ENCODE peak calls at places on chromosome 4, in five cellular contexts. One of them, this sample, is unnamed.

GRCh38 chr4:156924774-156925173 is 46.8 kb downstream of the PDGFC start:
- DNase-seq in activated CD4-positive, alpha-beta T cell treated with anti-CD3 and anti-CD28 coated beads, Interleukin-2, amount 10 ng/mL, durations not matched to agents 7 days and 5 days: no peak
- DNase-seq in SW480: no peak
- DNase-seq in AG20443: no peak
- DNase-seq in CD4-positive, CD25-positive, alpha-beta regulatory T cell: no peak
- DNase-seq in this sample: no peak

GRCh38 chr4:144176476-144176875 is 36.0 kb upstream of the GYPA start:
- DNase-seq in activated CD4-positive, alpha-beta T cell treated with anti-CD3 and anti-CD28 coated beads, Interleukin-2, amount 10 ng/mL, durations not matched to agents 7 days and 5 days: no peak
- DNase-seq in CD4-positive, CD25-positive, alpha-beta regulatory T cell: no peak
- DNase-seq in SW480: no peak
- DNase-seq in AG20443: no peak
- DNase-seq in this sample: no peak

GRCh38 chr4:38084984-38085383 is 124.8 kb downstream of the PTTG2 start:
- DNase-seq in AG20443: peak
- DNase-seq in SW480: no peak
- DNase-seq in CD4-positive, CD25-positive, alpha-beta regulatory T cell: no peak
- DNase-seq in activated CD4-positive, alpha-beta T cell treated with anti-CD3 and anti-CD28 coated beads, Interleukin-2, amount 10 ng/mL, durations not matched to agents 7 days and 5 days: no peak
- DNase-seq in this sample: no peak

GRCh38 chr4:3291969-3292570 is 751 bp upstream of the RGS12 start:
- DNase-seq in AG20443: peak
- DNase-seq in CD4-positive, CD25-positive, alpha-beta regulatory T cell: no peak
- DNase-seq in activated CD4-positive, alpha-beta T cell treated with anti-CD3 and anti-CD28 coated beads, Interleukin-2, amount 10 ng/mL, durations not matched to agents 7 days and 5 days: peak
- DNase-seq in SW480: peak
- DNase-seq in this sample: no peak

GRCh38 chr4:40581254-40582140 is 48.2 kb downstream of the RBM47 start:
- DNase-seq in SW480: no peak
- DNase-seq in AG20443: no peak
- DNase-seq in CD4-positive, CD25-positive, alpha-beta regulatory T cell: no peak
- DNase-seq in activated CD4-positive, alpha-beta T cell treated with anti-CD3 and anti-CD28 coated beads, Interleukin-2, amount 10 ng/mL, durations not matched to agents 7 days and 5 days: no peak
- DNase-seq in this sample: no peak

GRCh38 chr4:87943660-87944149 is 31.8 kb upstream of the SPP1 start:
- DNase-seq in activated CD4-positive, alpha-beta T cell treated with anti-CD3 and anti-CD28 coated beads, Interleukin-2, amount 10 ng/mL, durations not matched to agents 7 days and 5 days: no peak
- DNase-seq in AG20443: no peak
- DNase-seq in SW480: no peak
- DNase-seq in CD4-positive, CD25-positive, alpha-beta regulatory T cell: no peak
- DNase-seq in this sample: no peak

GRCh38 chr4:173752610-173753009 is 222.6 kb upstream of the HAND2 start:
- DNase-seq in AG20443: peak
- DNase-seq in activated CD4-positive, alpha-beta T cell treated with anti-CD3 and anti-CD28 coated beads, Interleukin-2, amount 10 ng/mL, durations not matched to agents 7 days and 5 days: peak
- DNase-seq in CD4-positive, CD25-positive, alpha-beta regulatory T cell: no peak
- DNase-seq in SW480: no peak
- DNase-seq in this sample: no peak

GRCh38 chr4:73864365-73864764 is 4.8 kb upstream of the CXCL1 start:
- DNase-seq in activated CD4-positive, alpha-beta T cell treated with anti-CD3 and anti-CD28 coated beads, Interleukin-2, amount 10 ng/mL, durations not matched to agents 7 days and 5 days: no peak
- DNase-seq in SW480: peak
- DNase-seq in CD4-positive, CD25-positive, alpha-beta regulatory T cell: no peak
- DNase-seq in AG20443: no peak
- DNase-seq in this sample: no peak

GRCh38 chr4:77418333-77418732 is 187.3 kb upstream of the CXCL13 start:
- DNase-seq in activated CD4-positive, alpha-beta T cell treated with anti-CD3 and anti-CD28 coated beads, Interleukin-2, amount 10 ng/mL, durations not matched to agents 7 days and 5 days: peak
- DNase-seq in CD4-positive, CD25-positive, alpha-beta regulatory T cell: no peak
- DNase-seq in SW480: peak
- DNase-seq in AG20443: no peak
- DNase-seq in this sample: peak

GRCh38 chr4:80788798-80789197 is 241.7 kb upstream of the BMP3 start:
- DNase-seq in activated CD4-positive, alpha-beta T cell treated with anti-CD3 and anti-CD28 coated beads, Interleukin-2, amount 10 ng/mL, durations not matched to agents 7 days and 5 days: no peak
- DNase-seq in SW480: no peak
- DNase-seq in AG20443: no peak
- DNase-seq in CD4-positive, CD25-positive, alpha-beta regulatory T cell: no peak
- DNase-seq in this sample: no peak

GRCh38 chr4:187541666-187542065 is 453.9 kb upstream of the ZFP42 start:
- DNase-seq in activated CD4-positive, alpha-beta T cell treated with anti-CD3 and anti-CD28 coated beads, Interleukin-2, amount 10 ng/mL, durations not matched to agents 7 days and 5 days: no peak
- DNase-seq in AG20443: peak
- DNase-seq in CD4-positive, CD25-positive, alpha-beta regulatory T cell: no peak
- DNase-seq in SW480: no peak
- DNase-seq in this sample: no peak

GRCh38 chr4:89558147-89558546 is 250.5 kb upstream of the GPRIN3 start:
- DNase-seq in activated CD4-positive, alpha-beta T cell treated with anti-CD3 and anti-CD28 coated beads, Interleukin-2, amount 10 ng/mL, durations not matched to agents 7 days and 5 days: no peak
- DNase-seq in AG20443: no peak
- DNase-seq in CD4-positive, CD25-positive, alpha-beta regulatory T cell: no peak
- DNase-seq in SW480: no peak
- DNase-seq in this sample: no peak

GRCh38 chr4:83535520-83535944 is 376 bp upstream of the GPAT3 start:
- DNase-seq in activated CD4-positive, alpha-beta T cell treated with anti-CD3 and anti-CD28 coated beads, Interleukin-2, amount 10 ng/mL, durations not matched to agents 7 days and 5 days: peak
- DNase-seq in SW480: peak
- DNase-seq in AG20443: peak
- DNase-seq in CD4-positive, CD25-positive, alpha-beta regulatory T cell: peak
- DNase-seq in this sample: no peak

This sample was measured in epithelial cell of proximal tubule.